ENCODE peak calls at places on chromosome 6, in four cellular contexts. L is SJSA1, T is left ventricle myocardium inferior, A is right atrium auricular region. P is an unnamed sample.

GRCh38 chr6:57159127-57159526 is 13.0 kb upstream of the BAG2 start:
- DNase-seq in L (no peak), T (no peak), A (no peak), P (no peak)

GRCh38 chr6:160198577-160199211 is 59.9 kb downstream of the SLC22A2 start:
- DNase-seq in L (no peak), T (no peak), A (no peak), P (no peak)

GRCh38 chr6:30810813-30811329 is 66.5 kb upstream of the IER3 start:
- DNase-seq in L (no peak), T (no peak), A (no peak), P (no peak)

GRCh38 chr6:11224252-11224965 is 8.1 kb downstream of the NEDD9 start:
- DNase-seq in L (no peak), T (no peak), A (no peak), P (no peak)

GRCh38 chr6:6688951-6689350 is 100.4 kb downstream of the LY86 start:
- DNase-seq in L (no peak), T (no peak), A (no peak), P (no peak)

GRCh38 chr6:35611235-35611634 is 77.5 kb downstream of the FKBP5 start:
- DNase-seq in L (no peak), T (no peak), A (no peak), P (no peak)

GRCh38 chr6:152700427-152700826 is 2.7 kb downstream of the MYCT1 start:
- DNase-seq in L (no peak), T (no peak), A (no peak), P (no peak)

GRCh38 chr6:20173833-20174796 is 38.2 kb downstream of the MBOAT1 start:
- DNase-seq in L (no peak), T (no peak), A (no peak), P (no peak)

GRCh38 chr6:127992144-127992543 is 91.3 kb upstream of the THEMIS start:
- DNase-seq in L (no peak), T (no peak), A (no peak), P (no peak)

GRCh38 chr6:27078734-27079357 is 168.7 kb upstream of the PRSS16 start:
- DNase-seq in L (no peak), T (no peak), A (no peak), P (peak; percentile 30)

GRCh38 chr6:21895591-21895990 is 302.0 kb downstream of the SOX4 start:
- DNase-seq in L (no peak), T (no peak), A (no peak), P (no peak)

GRCh38 chr6:25930532-25931410 is at the start of gene SLC17A2:
- DNase-seq in L (no peak), T (no peak), A (no peak), P (no peak)

GRCh38 chr6:148915889-148916288 is 169.1 kb downstream of the UST start:
- DNase-seq in L (no peak), T (no peak), A (no peak), P (no peak)

GRCh38 chr6:36676142-36677058 is 2.1 kb upstream of the CDKN1A start:
- DNase-seq in L (no peak), T (no peak), A (no peak), P (no peak)

GRCh38 chr6:27502508-27503435 is 29.9 kb upstream of the ZNF184 start:
- DNase-seq in L (peak; percentile 77), T (peak; percentile 49), A (peak; percentile 66), P (peak; percentile 29)

GRCh38 chr6:364609-365540 is 26.7 kb upstream of the IRF4 start:
- DNase-seq in L (no peak), T (no peak), A (no peak), P (no peak)

GRCh38 chr6:34062815-34063214 is 83.1 kb downstream of the GRM4 start:
- DNase-seq in L (no peak), T (no peak), A (no peak), P (no peak)

GRCh38 chr6:186221-186965 is 105.9 kb upstream of the DUSP22 start:
- DNase-seq in L (peak; percentile 22), T (no peak), A (peak; percentile 46), P (no peak)

GRCh38 chr6:101765281-101765680 is 371.8 kb downstream of the GRIK2 start:
- DNase-seq in L (no peak), T (no peak), A (no peak), P (no peak)

DNA sequence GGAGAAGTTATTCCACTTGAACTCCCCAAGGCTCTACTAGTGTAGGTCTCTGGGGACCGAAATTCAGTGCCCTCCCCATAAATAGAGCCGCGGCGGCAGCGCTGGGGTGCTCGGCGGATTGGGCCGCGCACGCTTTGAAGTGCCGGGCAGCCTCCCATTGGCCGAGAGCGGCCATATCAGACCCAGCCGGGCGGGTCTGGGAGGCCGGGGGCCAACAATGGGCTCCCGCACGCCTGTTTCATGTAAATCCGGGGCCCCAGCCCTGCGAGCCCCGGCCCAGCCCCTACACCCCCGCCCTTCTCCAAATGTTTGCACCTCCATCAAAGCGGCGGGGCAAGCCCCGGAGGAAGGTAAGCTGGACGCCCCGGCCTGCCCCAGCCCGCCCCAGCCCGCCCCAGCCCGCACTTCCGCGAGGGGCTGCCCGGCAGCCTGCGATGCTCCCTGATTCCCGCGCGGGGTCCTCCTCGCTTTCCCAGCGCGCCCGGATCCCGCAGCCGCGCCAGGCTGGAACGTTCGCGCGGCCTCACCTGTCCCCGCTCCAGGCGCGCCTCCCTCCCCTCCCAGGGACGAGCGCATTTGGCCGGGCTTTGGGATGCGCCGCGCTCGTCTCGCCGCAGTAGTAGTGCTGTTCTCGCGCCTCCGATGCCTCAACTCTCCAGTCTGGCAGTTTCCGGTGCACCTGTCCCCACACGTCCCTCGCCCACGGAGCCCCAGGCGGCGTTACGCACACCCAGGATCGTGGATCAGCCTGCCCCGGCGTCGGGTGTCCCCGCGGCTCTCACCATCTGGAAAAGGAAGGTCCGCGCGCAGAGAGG is at the start of gene TBXT:
- DNase-seq in L (no peak), T (no peak), A (no peak), P (no peak)
- H3K27me3 ChIP-seq in L (peaks cover 74% of the 10 kb centered on the region), T (peaks cover 100% of the 10 kb centered on the region), A (peaks cover 22% of the 10 kb centered on the region), P (peaks cover 69% of the 10 kb centered on the region)

DNA sequence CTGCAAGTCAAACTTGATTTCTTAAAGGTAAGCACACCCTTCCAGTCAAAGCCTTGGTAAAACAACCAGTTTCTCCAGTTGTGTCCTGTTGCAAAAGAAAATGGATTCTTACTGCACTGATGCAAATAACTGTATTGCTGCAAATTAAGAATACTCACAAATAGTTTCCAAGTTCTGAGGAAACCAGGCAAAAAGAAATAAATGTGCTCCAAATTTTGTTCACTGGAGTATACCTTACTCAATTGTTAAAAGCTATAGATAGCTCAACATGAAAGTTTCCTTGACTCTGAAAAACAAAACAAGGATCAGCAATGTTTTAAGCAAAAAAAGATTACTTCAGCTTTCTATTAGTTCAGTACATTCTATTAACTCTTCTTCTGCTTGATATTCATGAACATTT is 75.2 kb downstream of the SLC16A10 start:
- DNase-seq in L (no peak), T (no peak), A (no peak), P (no peak)
- H3K9me3 ChIP-seq in L (no peaks in the 10 kb centered on the region), T (peaks cover 22% of the 10 kb centered on the region), A (no peaks in the 10 kb centered on the region), P (peaks cover 2% of the 10 kb centered on the region)

DNA sequence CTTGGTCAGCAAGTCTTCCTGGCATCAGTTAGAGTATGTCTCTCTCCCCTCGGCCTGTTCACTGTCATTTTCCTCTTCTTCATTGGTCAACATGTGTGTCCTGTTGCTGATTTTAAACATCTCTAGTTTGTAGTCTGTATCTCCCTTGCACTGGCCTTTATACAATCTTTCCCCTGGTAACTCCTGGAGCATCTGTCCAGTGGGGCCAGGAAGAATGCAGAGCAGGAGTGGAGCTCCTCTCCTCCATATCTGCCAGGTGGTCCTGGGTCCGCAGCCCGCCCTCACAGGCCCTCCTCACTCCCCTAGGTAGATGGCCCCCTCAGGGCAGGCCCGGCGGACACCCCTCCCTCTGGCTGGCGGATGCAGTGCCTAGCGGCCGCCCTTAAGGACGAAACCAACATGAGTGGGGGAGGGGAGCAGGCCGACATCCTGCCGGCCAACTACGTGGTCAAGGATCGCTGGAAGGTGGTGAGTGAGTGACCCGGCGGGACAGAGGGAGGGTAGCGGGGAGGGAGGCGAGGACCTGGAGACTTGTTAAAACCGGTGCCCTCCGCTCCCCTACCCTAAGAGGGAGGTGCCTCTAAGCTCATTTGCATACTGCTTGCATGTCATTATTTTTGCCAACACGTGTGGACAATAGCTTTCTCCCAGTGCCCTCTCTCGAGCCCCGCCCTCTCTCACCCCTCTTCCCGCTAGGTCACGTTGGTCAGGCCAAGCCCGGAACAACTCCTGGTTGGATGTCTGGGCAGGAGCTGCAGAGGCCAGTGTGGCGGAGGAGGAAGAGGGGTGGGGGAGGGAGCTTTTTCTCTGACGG is 3.2 kb downstream of the TTBK1 start:
- DNase-seq in L (no peak), T (peak; percentile 51), A (no peak), P (no peak)
- H3K27me3 ChIP-seq in L (peaks cover 81% of the 10 kb centered on the region), T (peaks cover 69% of the 10 kb centered on the region), A (peaks cover 7% of the 10 kb centered on the region), P (peaks cover 83% of the 10 kb centered on the region)

GRCh38 chr6:169415179-169415578 is 161.5 kb upstream of the THBS2 start:
- DNase-seq in L (no peak), T (no peak), A (no peak), P (no peak)
- H3K9me3 ChIP-seq in L (no peaks in the 10 kb centered on the region), T (peaks cover 33% of the 10 kb centered on the region), A (peaks cover 27% of the 10 kb centered on the region), P (no peaks in the 10 kb centered on the region)

DNA sequence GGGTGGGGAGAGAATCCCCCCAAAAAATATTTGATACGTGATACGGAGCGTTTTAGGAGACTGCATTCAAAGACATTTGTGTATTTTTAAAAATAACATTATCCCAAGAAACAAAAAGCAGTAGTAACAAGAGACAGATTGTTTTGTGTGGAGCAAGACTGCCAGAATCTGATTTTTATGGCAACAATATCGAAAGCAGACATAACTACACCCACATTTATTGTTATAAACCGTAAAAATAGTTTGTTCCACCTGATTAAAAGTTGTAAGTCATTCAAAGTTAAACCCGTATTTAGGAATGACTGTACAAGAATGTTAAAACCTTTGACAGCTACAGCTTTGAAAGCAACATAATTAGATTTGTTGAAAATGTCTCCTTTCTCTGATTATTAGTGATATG is 2.6 kb downstream of the EYA4 start:
- DNase-seq in L (no peak), T (no peak), A (no peak), P (no peak)
- H3K27me3 ChIP-seq in L (peaks cover 50% of the 10 kb centered on the region), T (peaks cover 74% of the 10 kb centered on the region), A (no peaks in the 10 kb centered on the region), P (no peaks in the 10 kb centered on the region)

GRCh38 chr6:137185290-137185689 is 11.8 kb upstream of the IL22RA2 start:
- DNase-seq in L (no peak), T (no peak), A (no peak), P (no peak)
- H3K9me3 ChIP-seq in L (peaks cover 13% of the 10 kb centered on the region), T (peaks cover 87% of the 10 kb centered on the region), A (peaks cover 56% of the 10 kb centered on the region), P (peaks cover 10% of the 10 kb centered on the region)

DNA sequence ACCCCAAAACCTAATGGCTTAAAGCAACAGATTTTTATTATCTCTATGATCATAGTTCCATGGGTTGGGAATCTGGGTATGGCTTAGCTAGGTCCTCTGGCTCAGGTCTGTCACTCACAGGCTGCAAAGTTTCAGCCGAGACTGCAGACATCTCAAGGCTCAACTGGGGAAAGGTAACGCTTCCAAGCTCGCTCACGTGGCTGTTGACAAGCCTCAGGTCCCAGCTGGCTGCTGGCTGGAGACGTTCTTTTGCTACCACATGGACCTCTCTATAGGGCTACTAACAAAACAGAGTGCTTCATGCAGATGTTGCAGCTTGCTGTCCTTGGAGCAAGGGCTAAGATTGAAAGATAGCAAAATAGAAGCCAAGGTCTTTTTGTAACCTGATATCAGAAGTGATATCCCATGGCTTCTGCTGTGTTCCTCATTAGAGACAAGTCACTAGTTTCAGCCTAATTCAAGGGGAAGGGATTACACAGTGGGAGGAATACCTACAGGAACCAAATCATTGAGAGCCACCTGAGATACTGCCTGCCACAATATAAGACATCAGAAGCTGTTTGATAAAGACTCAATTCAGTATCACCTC is 6.6 kb downstream of the HTR1E start:
- DNase-seq in L (no peak), T (no peak), A (no peak), P (no peak)
- H3K27me3 ChIP-seq in L (peaks cover 10% of the 10 kb centered on the region), T (peaks cover 34% of the 10 kb centered on the region), A (no peaks in the 10 kb centered on the region), P (no peaks in the 10 kb centered on the region)

DNA sequence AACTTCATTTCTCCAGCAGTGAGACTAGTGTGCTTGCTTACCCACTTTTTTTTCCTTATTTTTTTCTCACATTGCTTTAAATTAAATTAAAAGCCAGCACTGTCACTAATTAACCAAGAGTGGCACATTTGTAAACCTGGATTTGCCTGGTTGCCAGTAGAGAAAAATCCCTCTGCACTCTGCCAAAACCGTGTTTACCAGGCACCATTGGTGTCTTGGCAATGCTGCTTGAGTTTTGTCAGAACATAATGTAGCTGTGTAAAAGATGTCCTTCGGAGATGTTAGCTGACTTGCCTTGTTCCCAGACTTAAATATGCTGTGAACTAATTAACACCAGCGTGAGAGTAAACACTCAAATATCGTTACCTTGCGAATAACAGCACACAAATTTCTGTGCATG is 694.9 kb upstream of the ID4 start:
- DNase-seq in L (no peak), T (no peak), A (no peak), P (no peak)
- H3K9me3 ChIP-seq in L (no peaks in the 10 kb centered on the region), T (no peaks in the 10 kb centered on the region), A (no peaks in the 10 kb centered on the region), P (no peaks in the 10 kb centered on the region)